ENCODE peak calls at places on chromosomes 4 and X, in seven cellular contexts. U is right cardiac atrium; S is activated CD4-positive, CD25-positive, alpha-beta regulatory T cell; P is CD8-positive, alpha-beta memory T cell; V is stimulated activated CD4-positive, alpha-beta T cell treated with anti-CD3 and anti-CD28 coated beads, Interleukin-15, amount 100 ng/mL, for 1 hour; Z is ACHN; G is fibroblast of villous mesenchyme. Q is an unnamed sample.
A peak's percentile ranks its signal among the peaks of the same experiment; 100 is the strongest.

GRCh38 chrX:12488220-12488619 is 303.0 kb upstream of the PRPS2 start:
- DNase-seq in V (no peak), U (no peak), S (no peak), G (no peak), P (no peak), Z (no peak), Q (no peak)

GRCh38 chr4:31467781-31468180 is 747.6 kb downstream of the PCDH7 start:
- DNase-seq in Z (no peak), U (no peak), V (no peak), G (no peak), P (no peak), S (no peak), Q (no peak)

GRCh38 chr4:140427919-140428471 is 547 bp upstream of the CLGN start:
- DNase-seq in P (no peak), S (no peak), U (no peak), Z (no peak), V (no peak), G (peak; percentile 62), Q (peak; percentile 11)

GRCh38 chr4:4694296-4694772 is 152.5 kb upstream of the STX18 start:
- DNase-seq in P (no peak), U (peak; percentile 60), Z (peak; percentile 6), V (no peak), S (no peak), G (peak; percentile 42), Q (no peak)

GRCh38 chr4:129218355-129218754 is 122.4 kb downstream of the C4orf33 start:
- DNase-seq in S (no peak), G (no peak), Z (peak; percentile 44), P (no peak), U (no peak), V (no peak), Q (peak; percentile 54)

GRCh38 chr4:3518511-3518880 is 13.7 kb downstream of the LRPAP1 start:
- DNase-seq in V (no peak), U (no peak), P (no peak), G (no peak), Z (no peak), S (no peak), Q (no peak)

GRCh38 chrX:52608961-52609360 is 45.7 kb downstream of the SSX7 start:
- DNase-seq in U (no peak), V (no peak), G (no peak), Z (peak; percentile 62), S (no peak), P (no peak), Q (no peak)

GRCh38 chrX:48465336-48465933 is 4.6 kb downstream of the SLC38A5 start:
- DNase-seq in U (no peak), G (peak; percentile 81), S (no peak), P (no peak), Z (peak; percentile 16), V (no peak), Q (no peak)

GRCh38 chr4:99117876-99118693 is 26.0 kb downstream of the ADH4 start:
- DNase-seq in S (no peak), V (no peak), G (peak; percentile 34), P (no peak), U (no peak), Z (peak; percentile 29), Q (no peak)

GRCh38 chrX:319579-320125 is 1.1 kb upstream of the GTPBP6 start:
- DNase-seq in P (no peak), Z (no peak), S (no peak), V (no peak), G (no peak), U (no peak), Q (no peak)

GRCh38 chr4:7760228-7760627 is 179.4 kb downstream of the AFAP1 start:
- DNase-seq in Z (no peak), S (no peak), G (no peak), P (no peak), V (no peak), U (peak; percentile 36), Q (no peak)

GRCh38 chrX:134544614-134545255 is 84.8 kb downstream of the HPRT1 start:
- DNase-seq in P (no peak), Z (no peak), U (no peak), G (no peak), V (no peak), S (no peak), Q (no peak)

GRCh38 chrX:44890247-44890646 is 17.3 kb downstream of the KDM6A start:
- DNase-seq in G (no peak), U (no peak), Z (no peak), S (no peak), P (no peak), V (no peak), Q (no peak)

GRCh38 chr4:165844151-165844550 is 28.9 kb upstream of the TLL1 start:
- DNase-seq in P (no peak), S (no peak), V (no peak), U (no peak), Z (no peak), G (no peak), Q (no peak)

GRCh38 chr4:110970642-110971041 is 347.8 kb upstream of the PITX2 start:
- DNase-seq in Z (peak; percentile 57), U (no peak), P (no peak), S (no peak), G (peak; percentile 80), V (no peak), Q (no peak)

GRCh38 chrX:109732780-109733657 is at the start of gene ACSL4:
- DNase-seq in U (peak; percentile 96), V (peak; percentile 70), S (peak; percentile 69), P (peak; percentile 82), Z (peak; percentile 78), G (peak; percentile 85), Q (peak; percentile 56)

GRCh38 chrX:7711167-7711566 is 131.8 kb upstream of the VCX start:
- DNase-seq in Z (no peak), U (no peak), S (no peak), V (no peak), G (no peak), P (no peak), Q (no peak)

GRCh38 chrX:72269671-72270251 is 7.3 kb downstream of the RPS4X start:
- DNase-seq in S (no peak), V (no peak), G (peak; percentile 68), Z (no peak), U (peak; percentile 1), P (no peak), Q (no peak)

GRCh38 chr4:51997647-51998046 is 22.5 kb downstream of the LRRC66 start:
- DNase-seq in S (no peak), V (no peak), U (no peak), Z (no peak), P (no peak), G (no peak), Q (no peak)

GRCh38 chr4:135418353-135418752 is 1216.8 kb upstream of the PABPC4L start:
- DNase-seq in U (no peak), S (no peak), V (no peak), G (peak; percentile 2), P (no peak), Z (peak; percentile 24), Q (no peak)

Q was measured in DMS153.